ENCODE peak calls at places on chromosomes 13 and 19, in eight cellular contexts. S, X, F, I, L, B, U and R are unnamed samples.

GRCh38 chr13:75514080-75515040 is 23.3 kb downstream of the COMMD6 start:
- DNase-seq in L (peak), S (no peak), F (no peak), B (no peak), U (no peak), I (no peak), X (no peak), R (no peak)

GRCh38 chr19:10018219-10018618 is 4.9 kb downstream of the RDH8 start:
- DNase-seq in S (no peak), B (no peak), L (no peak), F (peak), U (no peak), I (no peak), X (no peak), R (peak)

GRCh38 chr13:112657850-112658445 is 31.9 kb upstream of the ATP11A start:
- DNase-seq in F (peak), S (no peak), U (no peak), B (no peak), I (peak), X (peak), L (peak), R (peak)

GRCh38 chr13:46355906-46356305 is 31.1 kb downstream of the RUBCNL start:
- DNase-seq in L (no peak), X (no peak), U (no peak), S (no peak), I (no peak), F (no peak), B (no peak), R (no peak)

GRCh38 chr19:32671883-32672282 is 3.1 kb downstream of the ANKRD27 start:
- DNase-seq in B (no peak), F (no peak), U (no peak), L (no peak), X (no peak), I (no peak), S (no peak), R (no peak)

GRCh38 chr19:32662186-32662585 is 12.8 kb downstream of the ANKRD27 start:
- DNase-seq in L (peak), U (no peak), X (no peak), B (no peak), S (no peak), I (no peak), F (no peak), R (no peak)

GRCh38 chr19:34241513-34242337 is 12.6 kb upstream of the GARRE1 start:
- DNase-seq in U (peak), X (peak), S (peak), B (peak), F (peak), L (no peak), I (peak), R (no peak)

GRCh38 chr13:113928701-113929627 is 44.9 kb downstream of the C13orf46 start:
- DNase-seq in B (peak), L (peak), S (no peak), U (no peak), X (no peak), F (no peak), I (peak), R (peak)

GRCh38 chr19:34494601-34495000 is 13.0 kb downstream of the WTIP start:
- DNase-seq in X (no peak), B (no peak), U (no peak), I (no peak), F (no peak), S (no peak), L (no peak), R (no peak)

GRCh38 chr13:106036870-106037269 is 498.6 kb downstream of the EFNB2 start:
- DNase-seq in X (no peak), F (peak), B (no peak), L (no peak), S (peak), I (no peak), U (peak), R (no peak)

GRCh38 chr13:112837371-112838037 is 131.5 kb upstream of the MCF2L start:
- DNase-seq in S (no peak), I (no peak), L (peak), X (no peak), U (no peak), B (no peak), F (no peak), R (no peak)

GRCh38 chr13:94228781-94229180 is 250.7 kb downstream of the DCT start:
- DNase-seq in B (no peak), I (no peak), U (no peak), X (no peak), F (no peak), L (peak), S (no peak), R (no peak)

GRCh38 chr19:38928406-38929001 is 2.1 kb downstream of the SARS2 start:
- DNase-seq in S (no peak), F (no peak), U (no peak), I (no peak), L (no peak), B (no peak), X (no peak), R (no peak)

DNA sequence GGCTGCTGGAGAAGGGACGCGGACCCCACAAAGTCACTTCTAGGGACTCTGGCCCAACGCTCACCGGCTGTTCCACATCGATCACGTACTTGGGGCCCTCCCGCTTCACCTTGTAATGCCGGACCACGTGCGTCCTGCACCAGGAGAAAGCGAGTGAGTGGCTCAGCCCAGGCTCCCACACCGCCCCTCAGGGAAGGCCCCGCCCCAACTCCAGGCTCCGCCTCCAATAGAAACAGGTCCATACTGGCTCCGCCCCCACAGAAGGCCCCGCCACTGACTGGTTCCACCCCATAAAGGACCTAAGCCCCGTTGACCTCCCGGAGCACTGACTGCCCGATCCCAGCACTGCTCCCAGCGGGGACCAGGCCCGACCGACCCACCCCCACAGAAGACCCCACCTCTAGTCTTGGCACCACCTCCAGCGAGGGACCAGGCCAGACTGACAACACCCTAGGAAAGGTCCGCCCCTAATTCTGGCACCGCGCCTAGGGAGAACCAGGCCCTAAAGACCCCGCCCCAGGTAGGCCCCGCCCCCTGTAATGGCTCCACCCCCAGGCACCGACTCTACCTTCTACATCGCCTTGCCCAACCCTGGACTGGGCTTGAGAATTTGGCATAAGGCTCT is 11.3 kb downstream of the STAP2 start:
- DNase-seq in S (peak), I (peak), F (no peak), B (peak), X (peak), L (peak), U (peak), R (peak)
- H3K4me3 ChIP-seq in S (peak), I (peak), F (no peak), B (peak), X (peak), L (peak), U (peak), R (peak)

GRCh38 chr19:17719730-17720486 is 628 bp downstream of the MAP1S start:
- DNase-seq in U (peak), L (no peak), X (peak), S (no peak), B (peak), I (peak), F (peak), R (no peak)

GRCh38 chr19:17720487-17720839 is 1.2 kb downstream of the MAP1S start:
- DNase-seq in L (no peak), B (no peak), I (no peak), U (no peak), X (no peak), F (no peak), S (no peak), R (no peak)

GRCh38 chr19:17718467-17718987 is 753 bp upstream of the MAP1S start:
- DNase-seq in X (no peak), L (no peak), I (no peak), S (no peak), F (peak), U (no peak), B (no peak), R (no peak)

GRCh38 chr19:17718988-17719711 is at the start of gene MAP1S:
- DNase-seq in B (peak), L (peak), I (peak), U (peak), F (peak), S (peak), X (peak), R (peak)

DNA sequence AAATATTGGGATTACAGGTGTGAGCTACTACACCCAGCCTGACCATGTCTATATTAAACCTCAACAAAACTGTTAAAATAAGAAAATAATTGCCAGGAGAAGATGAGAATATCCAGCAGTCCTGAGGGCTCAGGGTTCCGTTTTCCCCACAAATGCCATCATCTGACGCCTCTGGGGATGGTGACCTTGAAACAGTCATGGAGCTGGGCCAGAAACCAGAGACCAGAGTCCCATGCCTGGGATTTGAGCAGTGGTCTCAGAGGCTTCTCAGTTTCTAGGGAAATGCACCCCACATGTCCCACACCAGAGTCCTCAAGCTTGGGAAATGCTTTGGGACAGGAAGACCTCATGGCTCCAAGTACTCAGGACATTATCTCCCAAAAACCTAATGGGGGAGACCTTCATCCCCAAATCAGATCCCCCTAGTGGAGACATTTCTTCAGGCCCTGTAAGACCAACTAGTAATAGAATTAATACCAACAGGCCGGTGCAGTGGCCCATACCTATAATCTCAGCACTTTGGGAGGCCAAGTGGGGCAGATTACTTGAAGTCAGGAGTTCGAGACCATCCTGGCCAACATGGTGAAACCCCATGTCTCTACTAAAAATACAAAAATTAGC is 2.9 kb upstream of the MAP1S start:
- DNase-seq in B (no peak), X (no peak), U (peak), F (no peak), I (no peak), S (no peak), L (no peak), R (no peak)
- TF ChIP-seq CTCF in B (peak), X (no peak), U (peak), F (peak), I (no peak), S (no peak), L (peak), R (peak)

GRCh38 chr19:7068599-7068998 is 904 bp upstream of the ZNF557 start:
- DNase-seq in U (no peak), B (no peak), F (no peak), X (no peak), S (no peak), L (no peak), I (no peak), R (no peak)
- H3K4me3 ChIP-seq in U (peak), B (peak), F (peak), X (no peak), S (no peak), L (peak), I (peak), R (no peak)

GRCh38 chr19:13101590-13102415 is 855 bp downstream of the LYL1 start:
- DNase-seq in S (no peak), B (no peak), X (no peak), L (no peak), I (no peak), F (no peak), U (no peak), R (no peak)
- TF ChIP-seq CTCF in S (no peak), B (no peak), X (no peak), L (no peak), I (no peak), F (no peak), U (no peak), R (no peak)

DNA sequence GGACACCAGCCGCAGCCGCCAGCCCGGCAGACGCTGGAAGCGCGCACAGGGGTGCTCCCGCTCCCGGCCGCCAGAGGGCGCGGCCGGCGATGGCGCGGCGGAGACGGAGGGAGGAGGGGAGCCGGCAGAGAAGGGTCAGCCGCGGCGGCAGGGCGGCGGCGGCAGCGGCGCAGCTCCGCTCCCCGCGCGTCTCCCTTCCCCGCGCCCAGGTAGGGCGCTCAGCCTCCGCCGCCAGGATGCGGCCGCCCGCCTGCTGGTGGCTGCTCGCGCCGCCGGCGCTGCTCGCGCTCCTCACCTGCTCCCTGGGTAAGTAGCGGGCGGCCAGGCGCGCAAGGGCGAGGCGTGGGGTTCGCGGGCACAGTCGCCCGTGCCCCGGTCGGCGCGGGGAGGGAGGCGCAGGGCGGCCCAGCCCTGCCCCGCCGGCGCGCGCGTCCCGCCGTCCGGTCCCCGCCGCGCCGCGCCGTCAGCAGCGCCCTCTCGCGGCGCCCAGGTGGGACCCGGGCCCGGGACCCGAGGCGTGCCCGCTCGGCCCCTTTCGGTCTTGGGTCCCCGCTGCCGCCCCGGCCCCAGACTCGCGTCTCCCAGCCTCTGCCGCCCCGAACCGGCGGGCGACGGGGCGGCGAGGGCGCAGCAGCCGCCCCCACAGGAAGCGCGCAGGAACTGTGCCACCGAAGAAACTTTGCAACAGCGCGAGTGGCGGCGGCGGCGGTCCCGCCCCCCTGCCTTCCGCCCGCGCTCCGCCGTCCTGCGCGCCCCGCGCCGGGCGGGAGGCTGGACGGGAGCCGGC is at the start of gene B3GLCT:
- DNase-seq in F (peak), B (peak), U (peak), L (peak), S (peak), X (peak), I (peak), R (peak)
- H3K4me3 ChIP-seq in F (peak), B (peak), U (peak), L (peak), S (peak), X (peak), I (peak), R (peak)

GRCh38 chr13:28678809-28679208 is 19.9 kb downstream of the POMP start:
- DNase-seq in X (no peak), U (peak), S (no peak), B (no peak), F (peak), L (peak), I (no peak), R (no peak)

GRCh38 chr13:28685114-28685513 is 26.2 kb downstream of the POMP start:
- DNase-seq in U (no peak), L (no peak), F (no peak), I (peak), S (no peak), X (no peak), B (no peak), R (no peak)

GRCh38 chr13:28680541-28680940 is 21.6 kb downstream of the POMP start:
- DNase-seq in F (no peak), U (no peak), B (no peak), S (no peak), I (no peak), X (no peak), L (no peak), R (no peak)

GRCh38 chr13:28684257-28684656 is 25.3 kb downstream of the POMP start:
- DNase-seq in B (no peak), X (no peak), S (peak), I (peak), F (no peak), L (peak), U (peak), R (no peak)

DNA sequence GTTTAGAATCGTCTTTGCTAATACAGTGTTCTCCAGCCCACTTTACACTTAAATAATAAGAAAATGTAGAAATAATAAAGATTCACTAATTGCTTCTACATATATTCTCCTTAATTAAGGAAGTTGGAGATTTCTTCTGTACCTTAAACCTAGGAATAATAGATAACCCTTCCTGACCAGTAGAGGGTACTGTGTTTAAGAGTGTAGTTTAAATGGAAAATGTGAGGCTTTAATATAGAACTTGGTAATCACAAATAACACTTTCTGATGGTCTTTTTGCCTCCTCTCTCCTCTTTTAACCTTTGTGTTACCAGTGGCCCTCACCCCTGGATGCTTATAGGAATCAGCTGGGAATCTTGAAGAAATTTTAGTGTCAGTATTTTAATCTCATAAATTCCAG is 20.7 kb downstream of the POMP start:
- DNase-seq in L (peak), U (peak), B (no peak), I (no peak), X (no peak), S (no peak), F (peak), R (peak)
- TF ChIP-seq CTCF in L (peak), U (peak), B (peak), I (peak), X (no peak), S (peak), F (peak), R (peak)

GRCh38 chr19:4473708-4474503 is 1.8 kb downstream of the HDGFL2 start:
- DNase-seq in B (no peak), X (no peak), S (no peak), U (peak), I (no peak), L (no peak), F (no peak), R (no peak)

GRCh38 chr19:4477034-4477801 is 5.1 kb downstream of the HDGFL2 start:
- DNase-seq in F (peak), B (no peak), L (no peak), X (no peak), S (no peak), U (no peak), I (no peak), R (no peak)

GRCh38 chr19:4473011-4473410 is 914 bp downstream of the HDGFL2 start:
- DNase-seq in L (no peak), X (no peak), U (no peak), B (no peak), S (no peak), I (no peak), F (no peak), R (no peak)

GRCh38 chr19:4472174-4472974 is at the start of gene HDGFL2:
- DNase-seq in I (no peak), F (no peak), U (no peak), X (peak), B (no peak), S (no peak), L (no peak), R (no peak)

GRCh38 chr19:4474504-4475136 is 2.5 kb downstream of the HDGFL2 start:
- DNase-seq in F (peak), I (no peak), U (peak), S (peak), B (no peak), L (peak), X (no peak), R (peak)
- H3K4me3 ChIP-seq in F (no peak), I (peak), U (peak), S (peak), B (peak), L (peak), X (no peak), R (peak)

GRCh38 chr13:31050486-31051400 is 111.0 kb downstream of the HSPH1 start:
- DNase-seq in X (no peak), B (no peak), F (peak), I (no peak), U (no peak), L (no peak), S (no peak), R (no peak)
- TF ChIP-seq CTCF in X (no peak), B (no peak), F (peak), I (no peak), U (no peak), L (peak), S (peak), R (no peak)

GRCh38 chr13:23934481-23934880 is 37.2 kb upstream of the C1QTNF9B start:
- DNase-seq in X (no peak), I (no peak), F (no peak), S (no peak), L (peak), U (no peak), B (no peak), R (peak)
- H3K4me3 ChIP-seq in X (no peak), I (no peak), F (no peak), S (no peak), L (no peak), U (no peak), B (no peak), R (no peak)